ENCODE peak calls at places on chromosomes 16 and 17, in seven cellular contexts. J is prostate gland, X is Peyer's patch, U is stomach, W is tibial nerve, O is testis, N is body of pancreas. B is an unnamed sample.

GRCh38 chr16:8888951-8889892 is 7.1 kb downstream of the LITAFD start:
- DNase-seq in J (no peak), X (no peak), U (no peak), W (no peak), O (no peak), N (no peak), B (no peak)

GRCh38 chr17:69677130-69677529 is 262.6 kb downstream of the MAP2K6 start:
- DNase-seq in J (no peak), X (no peak), U (no peak), W (no peak), O (no peak), N (no peak), B (no peak)

GRCh38 chr16:48217708-48218107 is 26.4 kb upstream of the LONP2 start:
- DNase-seq in J (no peak), X (no peak), U (no peak), W (no peak), O (no peak), N (no peak), B (no peak)

GRCh38 chr16:80894091-80894490 is 89.7 kb upstream of the CDYL2 start:
- DNase-seq in J (no peak), X (no peak), U (no peak), W (no peak), O (no peak), N (no peak), B (no peak)

GRCh38 chr16:79286646-79287423 is 313.7 kb downstream of the MAF start:
- DNase-seq in J (peak; percentile 17), X (peak; percentile 67), U (peak; percentile 49), W (peak; percentile 23), O (peak; percentile 26), N (peak; percentile 71), B (no peak)

GRCh38 chr17:12693640-12694039 is 27.9 kb downstream of the MYOCD start:
- DNase-seq in J (no peak), X (no peak), U (no peak), W (no peak), O (no peak), N (no peak), B (no peak)

GRCh38 chr17:60640503-60640902 is 37.1 kb upstream of the BCAS3 start:
- DNase-seq in J (no peak), X (no peak), U (no peak), W (no peak), O (no peak), N (no peak), B (peak; percentile 23)

GRCh38 chr16:71600822-71601221 is 23.9 kb upstream of the TAT start:
- DNase-seq in J (no peak), X (no peak), U (no peak), W (no peak), O (no peak), N (no peak), B (no peak)

GRCh38 chr17:51869387-51869786 is 289.1 kb downstream of the CA10 start:
- DNase-seq in J (no peak), X (no peak), U (no peak), W (no peak), O (peak; percentile 19), N (no peak), B (peak; percentile 18)

GRCh38 chr17:72657467-72658317 is 434.8 kb downstream of the SLC39A11 start:
- DNase-seq in J (no peak), X (no peak), U (no peak), W (no peak), O (no peak), N (no peak), B (no peak)

GRCh38 chr17:60065136-60065535 is 13.6 kb downstream of the HEATR6 start:
- DNase-seq in J (no peak), X (no peak), U (no peak), W (no peak), O (no peak), N (no peak), B (no peak)

GRCh38 chr16:15647615-15648014 is 2.4 kb upstream of the NDE1 start:
- DNase-seq in J (no peak), X (no peak), U (no peak), W (no peak), O (no peak), N (no peak), B (no peak)

GRCh38 chr16:86026136-86026905 is 127.4 kb downstream of the IRF8 start:
- DNase-seq in J (no peak), X (no peak), U (no peak), W (no peak), O (no peak), N (no peak), B (no peak)

GRCh38 chr17:17752822-17753448 is 71.7 kb downstream of the RAI1 start:
- DNase-seq in J (no peak), X (no peak), U (no peak), W (no peak), O (no peak), N (no peak), B (no peak)

GRCh38 chr16:83046664-83047063 is 419.9 kb downstream of the CDH13 start:
- DNase-seq in J (no peak), X (no peak), U (no peak), W (no peak), O (no peak), N (no peak), B (no peak)
- TF ChIP-seq POLR2A in J (no peak), X (no peak), U (no peak), W (no peak), O (no peak), N (no peak), B (no peak)

DNA sequence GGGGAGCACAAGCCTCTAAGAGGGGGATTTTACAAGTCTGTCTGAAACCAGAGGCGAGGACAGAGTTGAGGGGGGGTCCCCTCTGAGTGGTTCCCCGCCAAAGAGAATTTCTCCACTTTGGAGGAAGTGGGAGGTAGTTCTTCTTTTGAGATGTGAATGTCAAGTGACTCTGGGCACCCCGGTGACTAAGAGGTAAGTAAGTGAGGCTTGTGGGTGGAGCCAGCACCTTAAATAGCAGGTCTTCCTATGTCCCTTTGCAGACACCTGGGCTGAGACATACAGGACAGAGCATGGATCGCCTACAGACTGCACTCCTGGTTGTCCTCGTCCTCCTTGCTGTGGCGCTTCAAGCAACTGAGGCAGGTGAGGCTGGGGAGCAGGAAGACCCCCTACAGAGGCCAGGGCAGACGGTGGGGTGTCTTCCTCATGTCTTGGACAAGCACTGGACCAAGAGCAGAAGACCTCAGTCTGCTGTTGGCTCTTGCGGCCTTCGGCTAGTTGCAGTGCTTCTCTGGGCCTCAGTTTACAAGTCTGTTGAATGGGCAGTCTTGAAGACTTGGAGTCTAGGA is at the start of gene CCL22:
- DNase-seq in J (no peak), X (peak; percentile 76), U (peak; percentile 26), W (no peak), O (no peak), N (no peak), B (no peak)
- TF ChIP-seq POLR2A in J (no peak), X (no peak), U (no peak), W (no peak), O (no peak), N (no peak), B (no peak)

GRCh38 chr17:43388198-43389021 is 10.4 kb upstream of the ARL4D start:
- DNase-seq in J (peak; percentile 94), X (peak; percentile 96), U (peak; percentile 94), W (peak; percentile 90), O (peak; percentile 95), N (peak; percentile 95), B (peak; percentile 93)
- TF ChIP-seq POLR2A in J (peak; percentile 98), X (peak; percentile 94), U (peak; percentile 97), W (peak; percentile 98), O (peak; percentile 84), N (peak; percentile 98), B (peak; percentile 99)

GRCh38 chr16:4184038-4184702 is 57.7 kb downstream of the SRL start:
- DNase-seq in J (no peak), X (no peak), U (no peak), W (no peak), O (no peak), N (no peak), B (no peak)
- TF ChIP-seq POLR2A in J (no peak), X (no peak), U (no peak), W (no peak), O (no peak), N (no peak), B (peak; percentile 56)

DNA sequence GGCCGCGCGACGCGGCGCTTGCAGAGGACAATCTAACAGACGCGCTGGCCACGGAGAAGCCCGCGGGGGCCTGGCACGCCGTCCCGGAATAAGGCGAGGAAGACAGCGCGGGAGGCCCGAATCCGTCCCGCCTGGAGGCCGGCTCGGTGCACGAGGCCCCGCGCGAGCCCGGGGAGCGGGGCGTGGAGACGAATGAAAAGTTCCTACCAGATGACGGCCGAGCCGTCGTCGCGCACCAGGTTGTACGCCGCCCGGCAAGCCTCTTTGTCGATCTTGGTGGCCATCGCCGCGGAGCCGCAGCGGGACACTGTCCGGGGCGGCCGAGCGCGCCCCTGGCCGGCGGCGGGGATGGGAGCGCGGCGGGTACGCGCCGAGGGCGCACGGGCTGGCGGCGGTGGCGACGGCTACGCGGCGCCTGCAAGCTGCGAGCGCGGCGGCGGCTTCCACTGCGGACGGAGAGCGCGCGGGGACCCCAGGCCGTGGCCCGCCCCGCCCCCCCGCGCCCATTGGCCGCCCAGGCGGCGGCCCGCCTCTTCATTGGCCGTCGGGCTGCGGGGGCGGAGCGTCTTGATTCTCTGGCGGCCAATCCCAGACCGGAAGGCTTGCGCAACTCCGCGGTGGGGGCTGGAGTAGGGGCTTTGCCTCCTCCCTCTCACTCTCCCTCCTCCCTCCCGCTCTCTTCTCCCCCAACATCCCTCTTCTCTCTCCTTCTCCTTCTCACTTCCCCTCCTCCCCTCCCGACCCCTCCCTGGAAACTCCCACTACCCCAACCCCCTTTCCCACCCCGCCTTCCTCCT is at the start of gene COTL1:
- DNase-seq in J (peak; percentile 95), X (peak; percentile 98), U (peak; percentile 98), W (peak; percentile 98), O (peak; percentile 97), N (peak; percentile 95), B (peak; percentile 79)
- TF ChIP-seq POLR2A in J (peak; percentile 61), X (peak; percentile 87), U (no peak), W (peak; percentile 91), O (no peak), N (no peak), B (no peak)

DNA sequence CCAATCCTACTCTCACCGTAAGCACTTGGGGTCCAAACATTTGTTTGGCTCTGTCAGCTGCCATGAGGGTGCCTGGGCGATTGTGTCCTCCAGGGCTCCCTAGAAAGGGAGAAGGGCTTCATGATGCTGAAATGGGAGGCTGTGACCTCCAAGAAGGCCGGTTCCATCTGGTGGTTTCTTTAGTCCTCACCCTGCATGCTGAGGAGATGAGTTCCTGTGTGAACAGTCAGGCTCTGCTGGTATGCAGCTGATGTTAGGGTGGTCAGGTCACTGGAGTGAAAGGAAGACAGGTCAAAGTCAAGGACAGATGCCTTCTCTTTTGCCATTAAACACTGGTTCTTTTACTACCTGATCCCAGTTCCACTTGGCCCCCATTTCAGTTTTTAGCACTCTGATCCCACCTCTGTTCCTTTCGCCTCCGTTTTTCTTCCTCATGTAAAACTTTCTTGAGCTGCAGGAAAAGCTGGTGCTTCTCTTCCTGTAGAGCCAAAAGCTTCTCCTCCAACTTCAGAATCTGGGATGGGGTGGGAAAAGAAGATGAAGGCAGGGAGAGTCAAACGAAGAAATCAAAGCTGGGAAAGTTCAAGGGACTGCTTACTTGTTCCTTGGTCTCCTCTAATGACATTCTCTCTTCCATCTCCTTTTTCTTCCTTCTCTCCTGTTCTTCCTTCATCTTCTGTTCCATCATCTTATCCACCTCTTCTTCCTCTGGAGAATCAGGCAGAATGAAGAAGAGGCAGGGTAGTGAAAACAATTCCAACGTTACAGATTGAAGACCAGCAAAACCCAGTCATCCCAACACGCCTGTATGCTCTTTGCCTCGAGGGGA is 1.1 kb downstream of the GPS2 start:
- DNase-seq in J (no peak), X (no peak), U (no peak), W (no peak), O (no peak), N (no peak), B (no peak)
- TF ChIP-seq POLR2A in J (no peak), X (no peak), U (no peak), W (no peak), O (no peak), N (no peak), B (no peak)

GRCh38 chr17:48944519-48945260 is at the start of gene SNF8:
- DNase-seq in J (peak; percentile 84), X (peak; percentile 84), U (peak; percentile 94), W (peak; percentile 76), O (peak; percentile 94), N (peak; percentile 87), B (peak; percentile 94)
- TF ChIP-seq POLR2A in J (peak; percentile 58), X (peak; percentile 84), U (no peak), W (peak; percentile 66), O (no peak), N (peak; percentile 75), B (peak; percentile 90)

B was measured in erythroblast.